ENCODE peak calls at places on chromosome 15, in six cellular contexts. One of them, this sample, is unnamed.

GRCh38 chr15:85582719-85583089 is 202.3 kb downstream of the AKAP13 start:
- DNase-seq in stomach: peak
- DNase-seq in cardiac muscle cell: peak
- DNase-seq in aorta: no peak
- DNase-seq in CD4-positive, alpha-beta T cell: peak
- DNase-seq in brain microvascular endothelial cell: no peak
- DNase-seq in this sample: no peak

GRCh38 chr15:35850284-35850683 is 304.3 kb upstream of the DPH6 start:
- DNase-seq in stomach: no peak
- DNase-seq in aorta: no peak
- DNase-seq in brain microvascular endothelial cell: no peak
- DNase-seq in cardiac muscle cell: no peak
- DNase-seq in CD4-positive, alpha-beta T cell: no peak
- DNase-seq in this sample: no peak

GRCh38 chr15:52567886-52568568 is 803 bp downstream of the ARPP19 start:
- DNase-seq in aorta: peak
- DNase-seq in stomach: peak
- DNase-seq in brain microvascular endothelial cell: no peak
- DNase-seq in CD4-positive, alpha-beta T cell: peak
- DNase-seq in cardiac muscle cell: no peak
- DNase-seq in this sample: no peak

GRCh38 chr15:73949496-73949895 is 23.2 kb downstream of the LOXL1 start:
- DNase-seq in aorta: peak
- DNase-seq in brain microvascular endothelial cell: no peak
- DNase-seq in stomach: no peak
- DNase-seq in cardiac muscle cell: no peak
- DNase-seq in CD4-positive, alpha-beta T cell: no peak
- DNase-seq in this sample: no peak

GRCh38 chr15:53323197-53323596 is 436.3 kb downstream of the WDR72 start:
- DNase-seq in stomach: no peak
- DNase-seq in aorta: no peak
- DNase-seq in CD4-positive, alpha-beta T cell: no peak
- DNase-seq in brain microvascular endothelial cell: no peak
- DNase-seq in cardiac muscle cell: no peak
- DNase-seq in this sample: peak

GRCh38 chr15:30990451-30991300 is 752 bp downstream of the MTMR10 start:
- DNase-seq in aorta: no peak
- DNase-seq in stomach: no peak
- DNase-seq in cardiac muscle cell: no peak
- DNase-seq in brain microvascular endothelial cell: no peak
- DNase-seq in CD4-positive, alpha-beta T cell: no peak
- DNase-seq in this sample: no peak

GRCh38 chr15:58484794-58485600 is 53.2 kb downstream of the LIPC start:
- DNase-seq in aorta: no peak
- DNase-seq in CD4-positive, alpha-beta T cell: peak
- DNase-seq in brain microvascular endothelial cell: no peak
- DNase-seq in stomach: no peak
- DNase-seq in cardiac muscle cell: no peak
- DNase-seq in this sample: no peak

GRCh38 chr15:75992897-75993296 is 19.3 kb downstream of the NRG4 start:
- DNase-seq in aorta: no peak
- DNase-seq in stomach: no peak
- DNase-seq in brain microvascular endothelial cell: no peak
- DNase-seq in cardiac muscle cell: no peak
- DNase-seq in CD4-positive, alpha-beta T cell: no peak
- DNase-seq in this sample: no peak

GRCh38 chr15:53833134-53833624 is 73.7 kb upstream of the WDR72 start:
- DNase-seq in CD4-positive, alpha-beta T cell: no peak
- DNase-seq in cardiac muscle cell: no peak
- DNase-seq in brain microvascular endothelial cell: peak
- DNase-seq in stomach: peak
- DNase-seq in aorta: no peak
- DNase-seq in this sample: no peak

GRCh38 chr15:60525640-60526039 is 46.7 kb upstream of the ICE2 start:
- DNase-seq in aorta: no peak
- DNase-seq in stomach: no peak
- DNase-seq in brain microvascular endothelial cell: no peak
- DNase-seq in cardiac muscle cell: peak
- DNase-seq in CD4-positive, alpha-beta T cell: no peak
- DNase-seq in this sample: no peak

GRCh38 chr15:52011711-52012144 is 7.3 kb upstream of the MAPK6 start:
- DNase-seq in brain microvascular endothelial cell: no peak
- DNase-seq in CD4-positive, alpha-beta T cell: no peak
- DNase-seq in aorta: no peak
- DNase-seq in stomach: no peak
- DNase-seq in cardiac muscle cell: peak
- DNase-seq in this sample: no peak

GRCh38 chr15:70486012-70486411 is 277.3 kb downstream of the UACA start:
- DNase-seq in brain microvascular endothelial cell: no peak
- DNase-seq in stomach: no peak
- DNase-seq in CD4-positive, alpha-beta T cell: no peak
- DNase-seq in cardiac muscle cell: no peak
- DNase-seq in aorta: no peak
- DNase-seq in this sample: no peak

GRCh38 chr15:40344631-40345120 is 3.9 kb upstream of the CCDC9B start:
- DNase-seq in stomach: peak
- DNase-seq in cardiac muscle cell: peak
- DNase-seq in CD4-positive, alpha-beta T cell: peak
- DNase-seq in aorta: peak
- DNase-seq in brain microvascular endothelial cell: peak
- DNase-seq in this sample: no peak

GRCh38 chr15:92690370-92690769 is 34.8 kb upstream of the FAM174B start:
- DNase-seq in cardiac muscle cell: no peak
- DNase-seq in aorta: no peak
- DNase-seq in CD4-positive, alpha-beta T cell: no peak
- DNase-seq in brain microvascular endothelial cell: no peak
- DNase-seq in stomach: no peak
- DNase-seq in this sample: no peak

GRCh38 chr15:58593870-58594269 is 155.6 kb downstream of the ADAM10 start:
- DNase-seq in CD4-positive, alpha-beta T cell: no peak
- DNase-seq in cardiac muscle cell: no peak
- DNase-seq in brain microvascular endothelial cell: no peak
- DNase-seq in stomach: no peak
- DNase-seq in aorta: no peak
- DNase-seq in this sample: no peak

GRCh38 chr15:43218908-43219706 is 1.7 kb downstream of the EPB42 start:
- DNase-seq in cardiac muscle cell: peak
- DNase-seq in CD4-positive, alpha-beta T cell: no peak
- DNase-seq in aorta: no peak
- DNase-seq in brain microvascular endothelial cell: no peak
- DNase-seq in stomach: no peak
- DNase-seq in this sample: no peak

GRCh38 chr15:73680545-73680944 is 3.6 kb upstream of the CD276 start:
- DNase-seq in CD4-positive, alpha-beta T cell: no peak
- DNase-seq in aorta: no peak
- DNase-seq in stomach: no peak
- DNase-seq in cardiac muscle cell: no peak
- DNase-seq in brain microvascular endothelial cell: no peak
- DNase-seq in this sample: no peak

GRCh38 chr15:52463638-52464037 is 65.0 kb downstream of the MYO5A start:
- DNase-seq in brain microvascular endothelial cell: no peak
- DNase-seq in CD4-positive, alpha-beta T cell: no peak
- DNase-seq in cardiac muscle cell: peak
- DNase-seq in stomach: no peak
- DNase-seq in aorta: no peak
- DNase-seq in this sample: no peak

GRCh38 chr15:67520276-67520975 is 505 bp upstream of the C15orf61 start:
- DNase-seq in stomach: no peak
- DNase-seq in cardiac muscle cell: no peak
- DNase-seq in aorta: no peak
- DNase-seq in brain microvascular endothelial cell: no peak
- DNase-seq in CD4-positive, alpha-beta T cell: no peak
- DNase-seq in this sample: no peak
- H3K27ac ChIP-seq in stomach: peak
- H3K27ac ChIP-seq in cardiac muscle cell: peak
- H3K27ac ChIP-seq in aorta: peak
- H3K27ac ChIP-seq in brain microvascular endothelial cell: peak
- H3K27ac ChIP-seq in CD4-positive, alpha-beta T cell: peak
- H3K27ac ChIP-seq in this sample: peak

GRCh38 chr15:29437888-29438713 is 168.5 kb upstream of the NSMCE3 start:
- DNase-seq in aorta: no peak
- DNase-seq in cardiac muscle cell: no peak
- DNase-seq in stomach: no peak
- DNase-seq in CD4-positive, alpha-beta T cell: no peak
- DNase-seq in brain microvascular endothelial cell: no peak
- DNase-seq in this sample: no peak

GRCh38 chr15:29438714-29439076 is 169.1 kb upstream of the NSMCE3 start:
- DNase-seq in stomach: no peak
- DNase-seq in cardiac muscle cell: no peak
- DNase-seq in aorta: no peak
- DNase-seq in brain microvascular endothelial cell: no peak
- DNase-seq in CD4-positive, alpha-beta T cell: no peak
- DNase-seq in this sample: no peak

GRCh38 chr15:29440541-29440940 is 170.9 kb upstream of the NSMCE3 start:
- DNase-seq in stomach: no peak
- DNase-seq in aorta: no peak
- DNase-seq in CD4-positive, alpha-beta T cell: no peak
- DNase-seq in cardiac muscle cell: no peak
- DNase-seq in brain microvascular endothelial cell: no peak
- DNase-seq in this sample: no peak

GRCh38 chr15:29446480-29446879 is 176.9 kb upstream of the NSMCE3 start:
- DNase-seq in stomach: no peak
- DNase-seq in cardiac muscle cell: no peak
- DNase-seq in aorta: no peak
- DNase-seq in brain microvascular endothelial cell: no peak
- DNase-seq in CD4-positive, alpha-beta T cell: no peak
- DNase-seq in this sample: no peak

GRCh38 chr15:29442532-29442931 is 172.9 kb upstream of the NSMCE3 start:
- DNase-seq in CD4-positive, alpha-beta T cell: no peak
- DNase-seq in stomach: no peak
- DNase-seq in cardiac muscle cell: no peak
- DNase-seq in brain microvascular endothelial cell: no peak
- DNase-seq in aorta: no peak
- DNase-seq in this sample: no peak
- H3K27ac ChIP-seq in CD4-positive, alpha-beta T cell: no peak
- H3K27ac ChIP-seq in stomach: no peak
- H3K27ac ChIP-seq in cardiac muscle cell: no peak
- H3K27ac ChIP-seq in brain microvascular endothelial cell: no peak
- H3K27ac ChIP-seq in aorta: no peak
- H3K27ac ChIP-seq in this sample: no peak

GRCh38 chr15:77143606-77144005 is 72.7 kb upstream of the TSPAN3 start:
- DNase-seq in aorta: no peak
- DNase-seq in cardiac muscle cell: peak
- DNase-seq in stomach: no peak
- DNase-seq in brain microvascular endothelial cell: no peak
- DNase-seq in CD4-positive, alpha-beta T cell: no peak
- DNase-seq in this sample: no peak

GRCh38 chr15:77145370-77145769 is 74.5 kb upstream of the TSPAN3 start:
- DNase-seq in CD4-positive, alpha-beta T cell: no peak
- DNase-seq in stomach: no peak
- DNase-seq in aorta: no peak
- DNase-seq in cardiac muscle cell: no peak
- DNase-seq in brain microvascular endothelial cell: no peak
- DNase-seq in this sample: no peak

GRCh38 chr15:77144492-77145070 is 73.7 kb upstream of the TSPAN3 start:
- DNase-seq in CD4-positive, alpha-beta T cell: no peak
- DNase-seq in stomach: no peak
- DNase-seq in brain microvascular endothelial cell: peak
- DNase-seq in aorta: no peak
- DNase-seq in cardiac muscle cell: peak
- DNase-seq in this sample: no peak

GRCh38 chr15:77143191-77143590 is 72.3 kb upstream of the TSPAN3 start:
- DNase-seq in cardiac muscle cell: no peak
- DNase-seq in aorta: no peak
- DNase-seq in brain microvascular endothelial cell: no peak
- DNase-seq in CD4-positive, alpha-beta T cell: no peak
- DNase-seq in stomach: no peak
- DNase-seq in this sample: no peak

DNA sequence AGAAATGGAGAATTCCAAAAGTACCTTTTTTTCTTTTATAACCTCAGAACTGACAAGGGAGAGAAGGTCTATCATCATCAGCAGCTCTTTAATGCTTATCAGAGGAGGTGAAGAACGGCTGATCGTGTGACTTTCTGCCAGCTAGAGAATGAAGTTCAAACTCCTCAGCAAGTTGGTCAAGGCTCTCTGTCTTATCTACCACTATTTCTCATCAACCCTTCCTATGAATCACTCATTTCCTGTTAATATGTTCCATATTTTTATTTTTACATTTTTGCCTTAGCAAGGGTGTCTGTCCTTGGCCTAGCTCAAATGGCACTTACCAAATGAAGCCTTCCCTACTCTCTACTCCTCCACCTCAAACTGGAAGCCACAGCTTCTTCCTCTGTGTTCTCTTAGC is 73.1 kb upstream of the TSPAN3 start:
- DNase-seq in brain microvascular endothelial cell: peak
- DNase-seq in aorta: no peak
- DNase-seq in cardiac muscle cell: peak
- DNase-seq in stomach: no peak
- DNase-seq in CD4-positive, alpha-beta T cell: no peak
- DNase-seq in this sample: no peak
- H3K27ac ChIP-seq in brain microvascular endothelial cell: peak
- H3K27ac ChIP-seq in aorta: peak
- H3K27ac ChIP-seq in cardiac muscle cell: peak
- H3K27ac ChIP-seq in stomach: peak
- H3K27ac ChIP-seq in CD4-positive, alpha-beta T cell: no peak
- H3K27ac ChIP-seq in this sample: no peak

GRCh38 chr15:23855260-23855659 is 168.2 kb upstream of the NDN start:
- DNase-seq in CD4-positive, alpha-beta T cell: no peak
- DNase-seq in cardiac muscle cell: no peak
- DNase-seq in stomach: no peak
- DNase-seq in brain microvascular endothelial cell: no peak
- DNase-seq in aorta: no peak
- DNase-seq in this sample: no peak
- H3K27ac ChIP-seq in CD4-positive, alpha-beta T cell: no peak
- H3K27ac ChIP-seq in cardiac muscle cell: no peak
- H3K27ac ChIP-seq in stomach: no peak
- H3K27ac ChIP-seq in brain microvascular endothelial cell: no peak
- H3K27ac ChIP-seq in aorta: no peak
- H3K27ac ChIP-seq in this sample: no peak

This sample was measured in esophagus muscularis mucosa.